ENCODE peak calls at places on chromosome 15, in four cellular contexts. One of them, this sample, is unnamed.

GRCh38 chr15:38708672-38709188 is 144.1 kb upstream of the RASGRP1 start:
- DNase-seq in amniotic stem cell: no peak
- DNase-seq in HEK293T: no peak
- DNase-seq in body of pancreas: no peak
- DNase-seq in this sample: no peak

GRCh38 chr15:64858136-64858535 is 16.4 kb downstream of the PLEKHO2 start:
- DNase-seq in amniotic stem cell: no peak
- DNase-seq in HEK293T: no peak
- DNase-seq in body of pancreas: no peak
- DNase-seq in this sample: no peak

GRCh38 chr15:66110788-66111187 is 142.8 kb downstream of the MEGF11 start:
- DNase-seq in amniotic stem cell: no peak
- DNase-seq in HEK293T: no peak
- DNase-seq in body of pancreas: no peak
- DNase-seq in this sample: no peak

GRCh38 chr15:70318996-70319465 is 221.3 kb upstream of the TLE3 start:
- DNase-seq in amniotic stem cell: no peak
- DNase-seq in HEK293T: no peak
- DNase-seq in body of pancreas: no peak
- DNase-seq in this sample: peak; percentile 35

GRCh38 chr15:92878593-92879053 is 21.5 kb upstream of the CHD2 start:
- DNase-seq in amniotic stem cell: no peak
- DNase-seq in HEK293T: no peak
- DNase-seq in body of pancreas: peak; percentile 33
- DNase-seq in this sample: no peak

GRCh38 chr15:64354683-64355558 is 1.1 kb downstream of the CSNK1G1 start:
- DNase-seq in amniotic stem cell: no peak
- DNase-seq in HEK293T: no peak
- DNase-seq in body of pancreas: no peak
- DNase-seq in this sample: no peak

GRCh38 chr15:59779110-59779509 is 90.0 kb upstream of the BNIP2 start:
- DNase-seq in amniotic stem cell: no peak
- DNase-seq in HEK293T: no peak
- DNase-seq in body of pancreas: no peak
- DNase-seq in this sample: no peak

GRCh38 chr15:53837263-53837662 is 77.8 kb upstream of the WDR72 start:
- DNase-seq in amniotic stem cell: no peak
- DNase-seq in HEK293T: no peak
- DNase-seq in body of pancreas: peak; percentile 64
- DNase-seq in this sample: no peak

GRCh38 chr15:42921049-42921731 is 612 bp upstream of the TTBK2 start:
- DNase-seq in amniotic stem cell: no peak
- DNase-seq in HEK293T: no peak
- DNase-seq in body of pancreas: peak; percentile 21
- DNase-seq in this sample: no peak

GRCh38 chr15:40410476-40410875 is 4.9 kb downstream of the IVD start:
- DNase-seq in amniotic stem cell: no peak
- DNase-seq in HEK293T: no peak
- DNase-seq in body of pancreas: no peak
- DNase-seq in this sample: no peak

GRCh38 chr15:69568621-69569020 is 116.0 kb downstream of the RPLP1 start:
- DNase-seq in amniotic stem cell: peak; percentile 53
- DNase-seq in HEK293T: no peak
- DNase-seq in body of pancreas: no peak
- DNase-seq in this sample: no peak

GRCh38 chr15:62952969-62953368 is 89.6 kb upstream of the TPM1 start:
- DNase-seq in amniotic stem cell: no peak
- DNase-seq in HEK293T: no peak
- DNase-seq in body of pancreas: no peak
- DNase-seq in this sample: no peak

GRCh38 chr15:25245801-25246622 is 192.8 kb downstream of the UBE3A start:
- DNase-seq in amniotic stem cell: no peak
- DNase-seq in HEK293T: no peak
- DNase-seq in body of pancreas: peak; percentile 3
- DNase-seq in this sample: no peak

GRCh38 chr15:24761704-24762302 is 86.2 kb downstream of the NPAP1 start:
- DNase-seq in amniotic stem cell: no peak
- DNase-seq in HEK293T: no peak
- DNase-seq in body of pancreas: no peak
- DNase-seq in this sample: no peak

GRCh38 chr15:71390101-71390500 is 274.8 kb downstream of the THSD4 start:
- DNase-seq in amniotic stem cell: no peak
- DNase-seq in HEK293T: no peak
- DNase-seq in body of pancreas: no peak
- DNase-seq in this sample: no peak

GRCh38 chr15:52288051-52288942 is 7.3 kb downstream of the MYO5C start:
- DNase-seq in amniotic stem cell: no peak
- DNase-seq in HEK293T: no peak
- DNase-seq in body of pancreas: peak; percentile 71
- DNase-seq in this sample: no peak

GRCh38 chr15:85642693-85643058 is 152.0 kb downstream of the KLHL25 start:
- DNase-seq in amniotic stem cell: no peak
- DNase-seq in HEK293T: no peak
- DNase-seq in body of pancreas: no peak
- DNase-seq in this sample: peak; percentile 79

GRCh38 chr15:68364028-68364659 is 67.8 kb downstream of the ITGA11 start:
- DNase-seq in amniotic stem cell: no peak
- DNase-seq in HEK293T: no peak
- DNase-seq in body of pancreas: no peak
- DNase-seq in this sample: no peak

GRCh38 chr15:36661042-36661441 is 81.6 kb downstream of the CDIN1 start:
- DNase-seq in amniotic stem cell: no peak
- DNase-seq in HEK293T: no peak
- DNase-seq in body of pancreas: no peak
- DNase-seq in this sample: no peak

GRCh38 chr15:90047956-90048575 is 46.9 kb downstream of the ZNF710 start:
- DNase-seq in amniotic stem cell: no peak
- DNase-seq in HEK293T: no peak
- DNase-seq in body of pancreas: peak; percentile 80
- DNase-seq in this sample: no peak

GRCh38 chr15:55257933-55258332 is 31.7 kb downstream of the RAB27A start:
- DNase-seq in amniotic stem cell: no peak
- DNase-seq in HEK293T: no peak
- DNase-seq in body of pancreas: no peak
- DNase-seq in this sample: no peak

GRCh38 chr15:71761649-71762048 is 48.7 kb upstream of the NR2E3 start:
- DNase-seq in amniotic stem cell: peak; percentile 66
- DNase-seq in HEK293T: no peak
- DNase-seq in body of pancreas: no peak
- DNase-seq in this sample: no peak